ENCODE peak calls at places on chromosomes 11 and 22, in eight cellular contexts. U is lower leg skin; V is naive thymus-derived CD4-positive, alpha-beta T cell; K is non-pigmented ciliary epithelial cell; T is left colon; Y is psoas muscle; E is omental fat pad; M is adipocyte. X is an unnamed sample.

GRCh38 chr11:102459393-102459792 is 6.8 kb upstream of the TMEM123 start:
- DNase-seq in M (no peak), T (no peak), U (no peak), K (no peak), E (no peak), Y (no peak), V (no peak), X (no peak)

GRCh38 chr11:126167476-126167875 is 44.0 kb downstream of the RPUSD4 start:
- DNase-seq in Y (no peak), T (no peak), V (no peak), E (no peak), U (no peak), K (no peak), M (no peak), X (no peak)

GRCh38 chr11:78542007-78542406 is 32.7 kb downstream of the NARS2 start:
- DNase-seq in T (no peak), K (no peak), U (no peak), Y (no peak), V (no peak), M (no peak), E (no peak), X (no peak)

GRCh38 chr22:37045958-37046357 is 5.6 kb upstream of the KCTD17 start:
- DNase-seq in T (no peak), V (no peak), Y (no peak), K (no peak), E (no peak), U (no peak), M (peak; percentile 48), X (no peak)

GRCh38 chr11:128462189-128462588 is 125.2 kb downstream of the ETS1 start:
- DNase-seq in U (no peak), V (no peak), K (no peak), T (no peak), E (no peak), M (no peak), Y (no peak), X (no peak)

GRCh38 chr22:20636075-20636812 is 128.8 kb downstream of the MED15 start:
- DNase-seq in T (no peak), V (no peak), M (no peak), Y (no peak), E (no peak), U (no peak), K (no peak), X (no peak)

GRCh38 chr22:36384766-36385400 is 2.9 kb downstream of the MYH9 start:
- DNase-seq in V (peak; percentile 89), E (no peak), Y (no peak), M (peak; percentile 58), T (no peak), U (no peak), K (no peak), X (peak; percentile 50)

GRCh38 chr11:124745835-124746620 is 6.0 kb downstream of the VSIG2 start:
- DNase-seq in K (no peak), V (no peak), Y (no peak), U (no peak), M (no peak), T (no peak), E (no peak), X (peak; percentile 90)

GRCh38 chr22:47162865-47163264 is 400.4 kb downstream of the TBC1D22A start:
- DNase-seq in V (no peak), Y (no peak), M (no peak), K (no peak), U (no peak), T (peak; percentile 13), E (peak; percentile 1), X (no peak)

GRCh38 chr11:77084581-77085191 is 17.9 kb downstream of the CAPN5 start:
- DNase-seq in K (no peak), U (no peak), E (no peak), Y (no peak), M (no peak), V (no peak), T (peak; percentile 27), X (no peak)

GRCh38 chr11:1842149-1843097 is 3.6 kb downstream of the TNNI2 start:
- DNase-seq in M (no peak), E (no peak), T (no peak), K (no peak), U (no peak), Y (peak; percentile 63), V (no peak), X (no peak)

GRCh38 chr11:26847459-26847858 is 125.6 kb upstream of the SLC5A12 start:
- DNase-seq in U (peak; percentile 68), K (no peak), M (peak; percentile 41), V (no peak), E (no peak), T (no peak), Y (peak; percentile 19), X (no peak)